ENCODE peak calls at places on chromosomes 7 and 10, in eight cellular contexts. N is suprapubic skin, H is left lung, C is RWPE1, U is hepatocyte, O is kidney epithelial cell, K is AG09309, Y is cardiac muscle cell. I is an unnamed sample.

GRCh38 chr7:102916426-102916825 is 3.6 kb downstream of the LRRC17 start:
- DNase-seq in N (no peak), H (no peak), C (peak), U (no peak), O (peak), K (no peak), Y (peak), I (peak)

GRCh38 chr10:111297351-111297848 is 220.6 kb downstream of the ADRA2A start:
- DNase-seq in N (no peak), H (no peak), C (no peak), U (peak), O (no peak), K (no peak), Y (no peak), I (no peak)

GRCh38 chr7:139635521-139636240 is 112.2 kb downstream of the CLEC2L start:
- DNase-seq in N (no peak), H (no peak), C (no peak), U (no peak), O (no peak), K (no peak), Y (no peak), I (no peak)

GRCh38 chr7:152588350-152588749 is 87.6 kb downstream of the XRCC2 start:
- DNase-seq in N (no peak), H (no peak), C (peak), U (peak), O (peak), K (peak), Y (peak), I (peak)

GRCh38 chr10:30812018-30812851 is 182.7 kb upstream of the LYZL2 start:
- DNase-seq in N (no peak), H (no peak), C (no peak), U (peak), O (peak), K (peak), Y (peak), I (peak)

GRCh38 chr7:32223071-32223650 is 153.0 kb upstream of the PDE1C start:
- DNase-seq in N (no peak), H (no peak), C (no peak), U (no peak), O (no peak), K (no peak), Y (no peak), I (no peak)

GRCh38 chr7:50727072-50727471 is 55.6 kb downstream of the GRB10 start:
- DNase-seq in N (no peak), H (no peak), C (peak), U (no peak), O (no peak), K (no peak), Y (peak), I (no peak)

GRCh38 chr7:1027285-1028043 is 16.9 kb upstream of the GPR146 start:
- DNase-seq in N (no peak), H (peak), C (peak), U (peak), O (no peak), K (no peak), Y (peak), I (peak)

GRCh38 chr10:102501201-102502028 is 1.1 kb downstream of the ACTR1A start:
- DNase-seq in N (no peak), H (no peak), C (no peak), U (peak), O (no peak), K (no peak), Y (no peak), I (no peak)

GRCh38 chr10:29395409-29395808 is 106.5 kb downstream of the LYZL1 start:
- DNase-seq in N (no peak), H (peak), C (no peak), U (no peak), O (no peak), K (no peak), Y (no peak), I (no peak)
- TF ChIP-seq CTCF in N (no peak), H (no peak), C (no peak), U (no peak), O (no peak), K (no peak), Y (no peak), I (no peak)

DNA sequence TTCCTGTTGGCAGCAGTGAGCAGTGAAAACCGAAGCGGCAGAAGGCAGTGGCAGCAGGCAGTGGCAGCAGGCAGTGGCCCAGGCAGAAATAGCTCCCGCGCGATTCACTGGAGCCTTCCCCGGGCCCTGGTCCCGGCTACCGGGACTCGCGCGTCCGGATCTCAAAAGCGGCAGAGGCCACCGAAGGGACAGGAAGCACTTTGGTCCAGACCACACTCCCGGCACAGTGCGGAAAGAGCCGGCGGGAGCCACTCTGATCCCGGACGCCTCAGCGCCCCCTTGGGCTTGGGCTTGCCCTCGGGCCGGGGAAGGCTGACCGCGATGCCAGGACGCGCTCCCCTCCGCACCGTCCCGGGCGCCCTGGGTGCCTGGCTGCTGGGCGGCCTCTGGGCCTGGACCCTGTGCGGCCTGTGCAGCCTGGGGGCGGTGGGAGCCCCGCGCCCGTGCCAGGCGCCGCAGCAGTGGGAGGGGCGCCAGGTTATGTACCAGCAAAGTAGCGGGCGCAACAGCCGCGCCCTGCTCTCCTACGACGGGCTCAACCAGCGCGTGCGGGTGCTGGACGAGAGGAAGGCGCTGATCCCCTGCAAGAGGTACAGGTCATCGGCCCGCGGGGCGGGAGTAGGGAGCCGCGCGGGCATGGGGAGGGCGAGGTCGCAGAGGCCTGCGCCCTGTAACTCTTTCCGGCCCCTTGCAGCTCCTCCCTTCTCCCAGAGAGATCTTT is at the start of gene EPDR1:
- DNase-seq in N (peak), H (peak), C (no peak), U (peak), O (no peak), K (no peak), Y (peak), I (no peak)
- TF ChIP-seq CTCF in N (no peak), H (peak), C (no peak), U (peak), O (peak), K (no peak), Y (peak), I (no peak)

GRCh38 chr7:151076863-151077704 is 3.5 kb downstream of the FASTK start:
- DNase-seq in N (no peak), H (peak), C (no peak), U (no peak), O (no peak), K (no peak), Y (peak), I (no peak)
- TF ChIP-seq CTCF in N (peak), H (no peak), C (peak), U (peak), O (peak), K (peak), Y (peak), I (peak)

GRCh38 chr10:98357208-98357836 is 57.7 kb downstream of the PYROXD2 start:
- DNase-seq in N (no peak), H (no peak), C (no peak), U (no peak), O (no peak), K (peak), Y (peak), I (no peak)

GRCh38 chr10:98351831-98352402 is 63.1 kb downstream of the PYROXD2 start:
- DNase-seq in N (no peak), H (no peak), C (no peak), U (no peak), O (no peak), K (no peak), Y (peak), I (no peak)

GRCh38 chr10:98354491-98354890 is 60.5 kb downstream of the PYROXD2 start:
- DNase-seq in N (no peak), H (no peak), C (no peak), U (no peak), O (no peak), K (no peak), Y (no peak), I (no peak)

GRCh38 chr10:98349508-98349922 is 65.5 kb downstream of the PYROXD2 start:
- DNase-seq in N (no peak), H (no peak), C (no peak), U (peak), O (peak), K (peak), Y (peak), I (peak)

GRCh38 chr10:98353105-98353504 is 61.9 kb downstream of the PYROXD2 start:
- DNase-seq in N (no peak), H (no peak), C (no peak), U (no peak), O (no peak), K (no peak), Y (peak), I (no peak)
- TF ChIP-seq CTCF in N (no peak), H (no peak), C (no peak), U (no peak), O (no peak), K (no peak), Y (no peak), I (no peak)

DNA sequence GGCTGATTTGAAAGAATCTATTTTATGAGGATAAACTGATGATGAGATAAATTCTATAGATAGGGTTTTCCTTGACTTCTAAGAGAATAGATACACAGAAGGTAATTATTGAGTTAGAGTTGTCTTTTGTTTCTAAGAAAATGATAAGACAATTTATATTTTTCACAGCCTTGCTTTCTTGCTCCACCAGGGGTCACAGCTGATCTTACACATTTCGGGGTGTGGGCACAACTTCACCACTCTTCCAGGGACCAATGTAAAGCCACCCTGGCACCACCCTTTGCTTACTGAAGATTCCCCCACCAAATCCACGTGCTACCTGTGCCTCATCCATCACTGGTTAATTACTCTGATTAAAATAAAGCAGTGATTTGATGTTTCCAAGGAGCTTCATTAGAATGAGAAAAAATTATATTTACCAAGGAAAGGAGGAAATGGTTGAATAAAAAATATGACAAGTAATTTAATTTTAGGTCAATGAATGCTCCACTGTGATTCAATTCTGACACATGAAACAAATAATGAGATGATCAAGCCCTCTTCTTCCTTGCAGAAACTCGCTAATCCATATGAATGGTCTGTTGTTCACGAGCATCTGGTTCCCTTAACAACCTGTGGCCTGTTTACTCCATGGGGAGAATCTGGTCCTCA is 177.3 kb upstream of the TNS3 start:
- DNase-seq in N (no peak), H (no peak), C (peak), U (no peak), O (no peak), K (no peak), Y (peak), I (no peak)
- TF ChIP-seq CTCF in N (no peak), H (no peak), C (no peak), U (no peak), O (peak), K (peak), Y (peak), I (peak)

GRCh38 chr7:33744293-33744692 is 161.0 kb upstream of the BMPER start:
- DNase-seq in N (no peak), H (no peak), C (no peak), U (peak), O (no peak), K (no peak), Y (peak), I (no peak)
- TF ChIP-seq CTCF in N (peak), H (peak), C (no peak), U (peak), O (peak), K (peak), Y (peak), I (peak)

I was measured in HFFc6.